ENCODE peak calls at places on chromosome 5, in nine cellular contexts. One of them, this sample, is unnamed.

GRCh38 chr5:9251379-9251980 is 294.4 kb downstream of the SEMA5A start:
- DNase-seq in CD8-positive, alpha-beta T cell: no peak
- DNase-seq in HCT116: no peak
- DNase-seq in WERI-Rb-1: no peak
- DNase-seq in fibroblast of pulmonary artery: peak
- DNase-seq in BE2C: no peak
- DNase-seq in astrocyte of the spinal cord: no peak
- DNase-seq in A549: no peak
- DNase-seq in heart right ventricle: no peak
- DNase-seq in this sample: no peak

GRCh38 chr5:125199968-125200841 is 453.8 kb upstream of the ZNF608 start:
- DNase-seq in CD8-positive, alpha-beta T cell: no peak
- DNase-seq in HCT116: no peak
- DNase-seq in WERI-Rb-1: peak
- DNase-seq in fibroblast of pulmonary artery: peak
- DNase-seq in BE2C: peak
- DNase-seq in astrocyte of the spinal cord: peak
- DNase-seq in A549: no peak
- DNase-seq in heart right ventricle: no peak
- DNase-seq in this sample: no peak

GRCh38 chr5:175742290-175742994 is 84.6 kb downstream of the HRH2 start:
- DNase-seq in CD8-positive, alpha-beta T cell: peak
- DNase-seq in HCT116: no peak
- DNase-seq in WERI-Rb-1: no peak
- DNase-seq in fibroblast of pulmonary artery: no peak
- DNase-seq in BE2C: no peak
- DNase-seq in astrocyte of the spinal cord: no peak
- DNase-seq in A549: no peak
- DNase-seq in heart right ventricle: no peak
- DNase-seq in this sample: no peak

GRCh38 chr5:148765061-148765460 is 61.4 kb upstream of the ADRB2 start:
- DNase-seq in CD8-positive, alpha-beta T cell: no peak
- DNase-seq in HCT116: no peak
- DNase-seq in WERI-Rb-1: no peak
- DNase-seq in fibroblast of pulmonary artery: no peak
- DNase-seq in BE2C: no peak
- DNase-seq in astrocyte of the spinal cord: no peak
- DNase-seq in A549: no peak
- DNase-seq in heart right ventricle: no peak
- DNase-seq in this sample: no peak

GRCh38 chr5:139690385-139691274 is 42.5 kb downstream of the CXXC5 start:
- DNase-seq in CD8-positive, alpha-beta T cell: no peak
- DNase-seq in HCT116: no peak
- DNase-seq in WERI-Rb-1: peak
- DNase-seq in fibroblast of pulmonary artery: peak
- DNase-seq in BE2C: peak
- DNase-seq in astrocyte of the spinal cord: peak
- DNase-seq in A549: no peak
- DNase-seq in heart right ventricle: no peak
- DNase-seq in this sample: no peak

GRCh38 chr5:4720831-4721230 is 419.3 kb upstream of the ADAMTS16 start:
- DNase-seq in CD8-positive, alpha-beta T cell: no peak
- DNase-seq in HCT116: no peak
- DNase-seq in WERI-Rb-1: no peak
- DNase-seq in fibroblast of pulmonary artery: peak
- DNase-seq in BE2C: no peak
- DNase-seq in astrocyte of the spinal cord: peak
- DNase-seq in A549: no peak
- DNase-seq in heart right ventricle: no peak
- DNase-seq in this sample: peak

GRCh38 chr5:55918097-55919035 is 67.2 kb downstream of the IL31RA start:
- DNase-seq in CD8-positive, alpha-beta T cell: peak
- DNase-seq in HCT116: no peak
- DNase-seq in WERI-Rb-1: no peak
- DNase-seq in fibroblast of pulmonary artery: no peak
- DNase-seq in BE2C: no peak
- DNase-seq in astrocyte of the spinal cord: no peak
- DNase-seq in A549: no peak
- DNase-seq in heart right ventricle: no peak
- DNase-seq in this sample: no peak

GRCh38 chr5:9977070-9977469 is 272.6 kb downstream of the ATPSCKMT start:
- DNase-seq in CD8-positive, alpha-beta T cell: no peak
- DNase-seq in HCT116: no peak
- DNase-seq in WERI-Rb-1: no peak
- DNase-seq in fibroblast of pulmonary artery: no peak
- DNase-seq in BE2C: no peak
- DNase-seq in astrocyte of the spinal cord: no peak
- DNase-seq in A549: no peak
- DNase-seq in heart right ventricle: no peak
- DNase-seq in this sample: no peak

GRCh38 chr5:140671472-140672210 is 1.7 kb downstream of the DND1 start:
- DNase-seq in CD8-positive, alpha-beta T cell: no peak
- DNase-seq in HCT116: no peak
- DNase-seq in WERI-Rb-1: no peak
- DNase-seq in fibroblast of pulmonary artery: no peak
- DNase-seq in BE2C: no peak
- DNase-seq in astrocyte of the spinal cord: no peak
- DNase-seq in A549: no peak
- DNase-seq in heart right ventricle: no peak
- DNase-seq in this sample: no peak

GRCh38 chr5:153755913-153756500 is 265.5 kb downstream of the GRIA1 start:
- DNase-seq in CD8-positive, alpha-beta T cell: no peak
- DNase-seq in HCT116: no peak
- DNase-seq in WERI-Rb-1: no peak
- DNase-seq in fibroblast of pulmonary artery: no peak
- DNase-seq in BE2C: no peak
- DNase-seq in astrocyte of the spinal cord: no peak
- DNase-seq in A549: no peak
- DNase-seq in heart right ventricle: no peak
- DNase-seq in this sample: no peak

GRCh38 chr5:180494510-180495181 is 467 bp downstream of the CNOT6 start:
- DNase-seq in CD8-positive, alpha-beta T cell: no peak
- DNase-seq in HCT116: no peak
- DNase-seq in WERI-Rb-1: peak
- DNase-seq in fibroblast of pulmonary artery: no peak
- DNase-seq in BE2C: peak
- DNase-seq in astrocyte of the spinal cord: peak
- DNase-seq in A549: peak
- DNase-seq in heart right ventricle: peak
- DNase-seq in this sample: no peak

GRCh38 chr5:34576849-34577248 is 79.3 kb upstream of the RAI14 start:
- DNase-seq in CD8-positive, alpha-beta T cell: no peak
- DNase-seq in HCT116: no peak
- DNase-seq in WERI-Rb-1: no peak
- DNase-seq in fibroblast of pulmonary artery: no peak
- DNase-seq in BE2C: no peak
- DNase-seq in astrocyte of the spinal cord: peak
- DNase-seq in A549: no peak
- DNase-seq in heart right ventricle: no peak
- DNase-seq in this sample: no peak

GRCh38 chr5:139688712-139689413 is 40.7 kb downstream of the CXXC5 start:
- DNase-seq in CD8-positive, alpha-beta T cell: no peak
- DNase-seq in HCT116: no peak
- DNase-seq in WERI-Rb-1: no peak
- DNase-seq in fibroblast of pulmonary artery: no peak
- DNase-seq in BE2C: no peak
- DNase-seq in astrocyte of the spinal cord: no peak
- DNase-seq in A549: no peak
- DNase-seq in heart right ventricle: no peak
- DNase-seq in this sample: no peak

GRCh38 chr5:141420855-141421488 is at the start of gene PCDHGA11:
- DNase-seq in CD8-positive, alpha-beta T cell: no peak
- DNase-seq in HCT116: peak
- DNase-seq in WERI-Rb-1: peak
- DNase-seq in fibroblast of pulmonary artery: peak
- DNase-seq in BE2C: peak
- DNase-seq in astrocyte of the spinal cord: peak
- DNase-seq in A549: no peak
- DNase-seq in heart right ventricle: no peak
- DNase-seq in this sample: peak

GRCh38 chr5:83972909-83973308 is 252.3 kb upstream of the HAPLN1 start:
- DNase-seq in CD8-positive, alpha-beta T cell: no peak
- DNase-seq in HCT116: no peak
- DNase-seq in WERI-Rb-1: no peak
- DNase-seq in fibroblast of pulmonary artery: no peak
- DNase-seq in BE2C: no peak
- DNase-seq in astrocyte of the spinal cord: no peak
- DNase-seq in A549: no peak
- DNase-seq in heart right ventricle: no peak
- DNase-seq in this sample: no peak

GRCh38 chr5:199821-200645 is 8.7 kb downstream of the LRRC14B start:
- DNase-seq in CD8-positive, alpha-beta T cell: no peak
- DNase-seq in HCT116: no peak
- DNase-seq in WERI-Rb-1: no peak
- DNase-seq in fibroblast of pulmonary artery: no peak
- DNase-seq in BE2C: no peak
- DNase-seq in astrocyte of the spinal cord: no peak
- DNase-seq in A549: no peak
- DNase-seq in heart right ventricle: no peak
- DNase-seq in this sample: no peak

GRCh38 chr5:87243161-87243877 is 24.4 kb upstream of the RASA1 start:
- DNase-seq in CD8-positive, alpha-beta T cell: no peak
- DNase-seq in HCT116: no peak
- DNase-seq in WERI-Rb-1: no peak
- DNase-seq in fibroblast of pulmonary artery: peak
- DNase-seq in BE2C: no peak
- DNase-seq in astrocyte of the spinal cord: peak
- DNase-seq in A549: no peak
- DNase-seq in heart right ventricle: no peak
- DNase-seq in this sample: peak

GRCh38 chr5:110096419-110096818 is 406.7 kb downstream of the MAN2A1 start:
- DNase-seq in CD8-positive, alpha-beta T cell: no peak
- DNase-seq in HCT116: no peak
- DNase-seq in WERI-Rb-1: no peak
- DNase-seq in fibroblast of pulmonary artery: no peak
- DNase-seq in BE2C: no peak
- DNase-seq in astrocyte of the spinal cord: no peak
- DNase-seq in A549: no peak
- DNase-seq in heart right ventricle: no peak
- DNase-seq in this sample: no peak

DNA sequence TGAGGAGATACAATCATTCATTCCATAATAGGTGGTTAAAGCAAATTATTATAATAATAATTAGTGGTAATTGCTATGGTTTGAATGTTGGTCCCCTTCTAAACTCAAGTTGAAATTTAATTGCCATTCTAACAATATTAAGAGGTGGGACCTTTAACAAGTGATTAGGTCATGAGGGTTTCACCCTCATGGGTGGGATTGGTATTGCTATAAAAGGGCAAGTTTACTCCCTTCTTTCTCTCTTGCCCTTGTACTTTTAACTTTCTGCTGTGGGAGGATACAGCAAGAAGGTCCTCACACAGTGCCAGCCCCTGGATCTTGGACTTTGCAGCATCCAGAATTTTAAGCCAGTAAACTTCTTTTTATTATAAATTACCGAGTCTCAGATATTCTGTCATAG is 101.9 kb upstream of the PARP8 start:
- DNase-seq in CD8-positive, alpha-beta T cell: no peak
- DNase-seq in HCT116: no peak
- DNase-seq in WERI-Rb-1: no peak
- DNase-seq in fibroblast of pulmonary artery: no peak
- DNase-seq in BE2C: no peak
- DNase-seq in astrocyte of the spinal cord: no peak
- DNase-seq in A549: no peak
- DNase-seq in heart right ventricle: no peak
- DNase-seq in this sample: no peak
- TF ChIP-seq CTCF in CD8-positive, alpha-beta T cell: no peak
- TF ChIP-seq CTCF in HCT116: no peak
- TF ChIP-seq CTCF in WERI-Rb-1: no peak
- TF ChIP-seq CTCF in fibroblast of pulmonary artery: no peak
- TF ChIP-seq CTCF in BE2C: no peak
- TF ChIP-seq CTCF in astrocyte of the spinal cord: no peak
- TF ChIP-seq CTCF in A549: no peak
- TF ChIP-seq CTCF in heart right ventricle: no peak
- TF ChIP-seq CTCF in this sample: no peak

DNA sequence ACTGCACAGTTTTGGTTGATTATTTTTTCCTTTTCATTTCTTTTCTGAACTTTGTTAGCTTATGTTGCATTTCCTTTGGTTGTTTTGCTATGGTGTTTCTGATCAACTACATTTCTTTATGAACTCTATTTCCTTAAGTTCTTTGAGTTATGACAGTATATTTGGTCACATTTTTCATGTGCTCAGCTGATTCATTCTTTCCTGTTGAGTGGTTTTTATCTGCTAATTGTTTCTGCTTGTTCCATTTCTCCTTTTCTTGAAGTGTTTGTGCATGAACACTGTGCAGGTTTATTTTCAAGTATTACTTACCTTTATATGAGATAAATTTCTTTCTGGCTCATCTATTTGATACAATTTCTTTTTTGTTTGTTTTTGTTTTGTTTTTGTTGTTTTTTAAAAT is 50.9 kb upstream of the MACIR start:
- DNase-seq in CD8-positive, alpha-beta T cell: no peak
- DNase-seq in HCT116: no peak
- DNase-seq in WERI-Rb-1: no peak
- DNase-seq in fibroblast of pulmonary artery: peak
- DNase-seq in BE2C: no peak
- DNase-seq in astrocyte of the spinal cord: no peak
- DNase-seq in A549: no peak
- DNase-seq in heart right ventricle: no peak
- DNase-seq in this sample: no peak
- TF ChIP-seq CTCF in CD8-positive, alpha-beta T cell: no peak
- TF ChIP-seq CTCF in HCT116: no peak
- TF ChIP-seq CTCF in WERI-Rb-1: no peak
- TF ChIP-seq CTCF in fibroblast of pulmonary artery: no peak
- TF ChIP-seq CTCF in BE2C: no peak
- TF ChIP-seq CTCF in astrocyte of the spinal cord: no peak
- TF ChIP-seq CTCF in A549: no peak
- TF ChIP-seq CTCF in heart right ventricle: no peak
- TF ChIP-seq CTCF in this sample: no peak

DNA sequence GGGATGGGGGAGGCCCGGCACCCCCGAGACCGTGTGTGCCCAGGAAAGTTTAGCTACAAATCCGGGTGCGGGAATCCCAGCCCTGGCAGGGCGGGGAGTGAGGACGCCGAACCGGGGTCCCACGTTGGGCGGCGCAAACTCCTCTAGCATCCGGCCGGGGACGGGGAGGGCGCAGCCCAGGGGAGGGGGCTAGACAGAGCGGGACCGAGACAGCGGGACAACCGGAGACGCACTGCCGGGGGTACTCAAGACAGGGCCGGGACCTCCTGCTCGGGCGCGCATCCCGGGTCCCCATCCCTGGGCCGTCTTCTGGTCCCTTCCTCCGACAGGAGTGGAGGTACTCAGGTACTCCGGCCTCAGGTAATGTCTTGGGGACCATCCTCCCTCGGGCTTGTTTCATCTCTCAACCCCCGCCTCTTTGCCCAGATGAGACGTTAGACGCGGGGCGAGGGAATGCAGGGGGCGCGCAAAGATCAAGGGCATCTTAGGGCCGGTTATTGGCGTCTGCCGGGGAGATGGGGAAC is 619 bp downstream of the PDZD2 start:
- DNase-seq in CD8-positive, alpha-beta T cell: no peak
- DNase-seq in HCT116: no peak
- DNase-seq in WERI-Rb-1: peak
- DNase-seq in fibroblast of pulmonary artery: no peak
- DNase-seq in BE2C: no peak
- DNase-seq in astrocyte of the spinal cord: no peak
- DNase-seq in A549: no peak
- DNase-seq in heart right ventricle: peak
- DNase-seq in this sample: no peak
- TF ChIP-seq CTCF in CD8-positive, alpha-beta T cell: no peak
- TF ChIP-seq CTCF in HCT116: no peak
- TF ChIP-seq CTCF in WERI-Rb-1: no peak
- TF ChIP-seq CTCF in fibroblast of pulmonary artery: no peak
- TF ChIP-seq CTCF in BE2C: no peak
- TF ChIP-seq CTCF in astrocyte of the spinal cord: no peak
- TF ChIP-seq CTCF in A549: no peak
- TF ChIP-seq CTCF in heart right ventricle: no peak
- TF ChIP-seq CTCF in this sample: no peak

GRCh38 chr5:169584998-169585451 is 1.5 kb downstream of the SPDL1 start:
- DNase-seq in CD8-positive, alpha-beta T cell: no peak
- DNase-seq in HCT116: no peak
- DNase-seq in WERI-Rb-1: no peak
- DNase-seq in fibroblast of pulmonary artery: no peak
- DNase-seq in BE2C: no peak
- DNase-seq in astrocyte of the spinal cord: no peak
- DNase-seq in A549: no peak
- DNase-seq in heart right ventricle: no peak
- DNase-seq in this sample: no peak
- TF ChIP-seq CTCF in CD8-positive, alpha-beta T cell: no peak
- TF ChIP-seq CTCF in HCT116: no peak
- TF ChIP-seq CTCF in WERI-Rb-1: no peak
- TF ChIP-seq CTCF in fibroblast of pulmonary artery: no peak
- TF ChIP-seq CTCF in BE2C: no peak
- TF ChIP-seq CTCF in astrocyte of the spinal cord: no peak
- TF ChIP-seq CTCF in A549: no peak
- TF ChIP-seq CTCF in heart right ventricle: no peak
- TF ChIP-seq CTCF in this sample: no peak

This sample was measured in PC-9.